ENCODE peak calls at places on chromosomes 6 and 20, in nine cellular contexts. W, E, U, X, L, J, Q, F and B are unnamed samples.

GRCh38 chr6:4179960-4180652 is 44.7 kb upstream of the ECI2 start:
- DNase-seq in W (no peak), E (no peak), U (no peak), X (no peak), L (no peak), J (no peak), Q (no peak), F (no peak), B (no peak)

GRCh38 chr6:166486536-166486880 is 100.0 kb downstream of the RAMACL start:
- DNase-seq in W (no peak), E (no peak), U (no peak), X (no peak), L (no peak), J (no peak), Q (no peak), F (no peak), B (no peak)

GRCh38 chr20:41017448-41018042 is 11.1 kb upstream of the TOP1 start:
- DNase-seq in W (peak), E (no peak), U (no peak), X (no peak), L (no peak), J (no peak), Q (no peak), F (no peak), B (no peak)

GRCh38 chr6:26065952-26066380 is 21.3 kb upstream of the HFE start:
- DNase-seq in W (peak), E (peak), U (peak), X (peak), L (peak), J (peak), Q (peak), F (no peak), B (peak)

GRCh38 chr20:20002101-20002998 is 14.8 kb upstream of the NAA20 start:
- DNase-seq in W (no peak), E (no peak), U (no peak), X (no peak), L (no peak), J (no peak), Q (no peak), F (no peak), B (no peak)

GRCh38 chr20:45987108-45987780 is 15.2 kb upstream of the ZNF335 start:
- DNase-seq in W (no peak), E (peak), U (peak), X (peak), L (peak), J (peak), Q (peak), F (no peak), B (peak)

GRCh38 chr6:1641391-1641790 is 31.7 kb downstream of the FOXC1 start:
- DNase-seq in W (no peak), E (no peak), U (no peak), X (no peak), L (no peak), J (peak), Q (no peak), F (no peak), B (no peak)

GRCh38 chr6:53666271-53666626 is 693 bp upstream of the KLHL31 start:
- DNase-seq in W (no peak), E (no peak), U (no peak), X (no peak), L (no peak), J (no peak), Q (no peak), F (no peak), B (no peak)

GRCh38 chr6:112466378-112467151 is 119.4 kb downstream of the RFPL4B start:
- DNase-seq in W (no peak), E (no peak), U (no peak), X (peak), L (no peak), J (no peak), Q (no peak), F (no peak), B (no peak)

GRCh38 chr6:159214281-159214680 is 45.1 kb downstream of the FNDC1 start:
- DNase-seq in W (no peak), E (no peak), U (no peak), X (no peak), L (no peak), J (no peak), Q (no peak), F (no peak), B (no peak)

GRCh38 chr6:53282741-53283140 is 66.0 kb downstream of the ELOVL5 start:
- DNase-seq in W (no peak), E (no peak), U (no peak), X (peak), L (no peak), J (no peak), Q (no peak), F (no peak), B (no peak)

GRCh38 chr20:16028923-16029322 is 544.3 kb downstream of the KIF16B start:
- DNase-seq in W (no peak), E (no peak), U (no peak), X (no peak), L (no peak), J (no peak), Q (no peak), F (no peak), B (no peak)

GRCh38 chr6:36627801-36628246 is 33.7 kb downstream of the SRSF3 start:
- DNase-seq in W (peak), E (peak), U (no peak), X (no peak), L (no peak), J (no peak), Q (no peak), F (peak), B (no peak)

GRCh38 chr6:148565931-148566663 is 180.7 kb upstream of the UST start:
- DNase-seq in W (peak), E (peak), U (no peak), X (peak), L (no peak), J (peak), Q (no peak), F (no peak), B (peak)

GRCh38 chr20:25000268-25000801 is 7.8 kb upstream of the APMAP start:
- DNase-seq in W (peak), E (peak), U (no peak), X (peak), L (peak), J (no peak), Q (no peak), F (no peak), B (no peak)

GRCh38 chr20:25313608-25314007 is 65.7 kb downstream of the PYGB start:
- DNase-seq in W (no peak), E (no peak), U (no peak), X (no peak), L (no peak), J (no peak), Q (no peak), F (no peak), B (no peak)

GRCh38 chr6:93124226-93124625 is 295.1 kb downstream of the EPHA7 start:
- DNase-seq in W (no peak), E (no peak), U (no peak), X (no peak), L (no peak), J (no peak), Q (no peak), F (no peak), B (no peak)

GRCh38 chr6:125219451-125219942 is 65.9 kb downstream of the TPD52L1 start:
- DNase-seq in W (no peak), E (no peak), U (no peak), X (no peak), L (no peak), J (no peak), Q (no peak), F (no peak), B (no peak)

GRCh38 chr6:45619994-45620471 is 242.3 kb upstream of the SUPT3H start:
- DNase-seq in W (no peak), E (no peak), U (no peak), X (no peak), L (no peak), J (no peak), Q (no peak), F (no peak), B (peak)

GRCh38 chr6:149544646-149545257 is 1.1 kb downstream of the PPIL4 start:
- DNase-seq in W (no peak), E (no peak), U (no peak), X (no peak), L (no peak), J (no peak), Q (no peak), F (no peak), B (no peak)

GRCh38 chr6:137013738-137014602 is 30.8 kb downstream of the IL20RA start:
- DNase-seq in W (no peak), E (no peak), U (no peak), X (peak), L (peak), J (peak), Q (no peak), F (no peak), B (no peak)

GRCh38 chr6:13454286-13455221 is 32.8 kb downstream of the GFOD1 start:
- DNase-seq in W (peak), E (peak), U (peak), X (no peak), L (no peak), J (no peak), Q (no peak), F (no peak), B (peak)
- TF ChIP-seq CTCF in W (no peak), E (peak), U (peak), X (no peak), L (no peak), J (no peak), Q (no peak), F (peak), B (no peak)

GRCh38 chr20:14336667-14337066 is 745 bp downstream of the FLRT3 start:
- DNase-seq in W (no peak), E (no peak), U (no peak), X (no peak), L (peak), J (no peak), Q (no peak), F (no peak), B (no peak)
- TF ChIP-seq CTCF in W (no peak), E (no peak), U (no peak), X (no peak), L (peak), J (no peak), Q (no peak), F (no peak), B (no peak)

GRCh38 chr6:44470106-44470446 is 82.6 kb downstream of the CDC5L start:
- DNase-seq in W (no peak), E (no peak), U (no peak), X (no peak), L (no peak), J (no peak), Q (no peak), F (no peak), B (no peak)
- TF ChIP-seq CTCF in W (no peak), E (no peak), U (no peak), X (peak), L (no peak), J (no peak), Q (peak), F (peak), B (peak)

GRCh38 chr6:33777716-33778474 is 11.0 kb downstream of the LEMD2 start:
- DNase-seq in W (no peak), E (no peak), U (no peak), X (no peak), L (no peak), J (no peak), Q (no peak), F (no peak), B (no peak)

GRCh38 chr6:33778475-33779121 is 10.3 kb downstream of the LEMD2 start:
- DNase-seq in W (no peak), E (no peak), U (no peak), X (no peak), L (no peak), J (no peak), Q (no peak), F (no peak), B (no peak)

GRCh38 chr6:33781105-33781975 is 7.6 kb downstream of the LEMD2 start:
- DNase-seq in W (no peak), E (no peak), U (no peak), X (peak), L (peak), J (peak), Q (no peak), F (no peak), B (no peak)

GRCh38 chr6:33779895-33780294 is 9.0 kb downstream of the LEMD2 start:
- DNase-seq in W (no peak), E (no peak), U (no peak), X (no peak), L (no peak), J (no peak), Q (no peak), F (no peak), B (no peak)

GRCh38 chr6:33779305-33779704 is 9.6 kb downstream of the LEMD2 start:
- DNase-seq in W (no peak), E (no peak), U (no peak), X (no peak), L (no peak), J (no peak), Q (no peak), F (no peak), B (no peak)
- TF ChIP-seq CTCF in W (no peak), E (no peak), U (no peak), X (no peak), L (no peak), J (no peak), Q (peak), F (peak), B (no peak)

GRCh38 chr6:130696806-130697205 is 130.4 kb upstream of the SMLR1 start:
- DNase-seq in W (no peak), E (no peak), U (no peak), X (peak), L (no peak), J (no peak), Q (no peak), F (no peak), B (no peak)

GRCh38 chr6:130700397-130700796 is 126.8 kb upstream of the SMLR1 start:
- DNase-seq in W (no peak), E (no peak), U (no peak), X (no peak), L (no peak), J (no peak), Q (no peak), F (no peak), B (no peak)

GRCh38 chr6:130693944-130694343 is 133.3 kb upstream of the SMLR1 start:
- DNase-seq in W (no peak), E (no peak), U (no peak), X (no peak), L (no peak), J (no peak), Q (no peak), F (no peak), B (peak)

GRCh38 chr6:130694617-130695016 is 132.6 kb upstream of the SMLR1 start:
- DNase-seq in W (no peak), E (no peak), U (no peak), X (peak), L (no peak), J (no peak), Q (no peak), F (no peak), B (no peak)

GRCh38 chr6:130697661-130698535 is 129.3 kb upstream of the SMLR1 start:
- DNase-seq in W (no peak), E (no peak), U (peak), X (peak), L (peak), J (peak), Q (peak), F (no peak), B (peak)
- TF ChIP-seq CTCF in W (peak), E (peak), U (peak), X (peak), L (peak), J (peak), Q (peak), F (peak), B (peak)

DNA sequence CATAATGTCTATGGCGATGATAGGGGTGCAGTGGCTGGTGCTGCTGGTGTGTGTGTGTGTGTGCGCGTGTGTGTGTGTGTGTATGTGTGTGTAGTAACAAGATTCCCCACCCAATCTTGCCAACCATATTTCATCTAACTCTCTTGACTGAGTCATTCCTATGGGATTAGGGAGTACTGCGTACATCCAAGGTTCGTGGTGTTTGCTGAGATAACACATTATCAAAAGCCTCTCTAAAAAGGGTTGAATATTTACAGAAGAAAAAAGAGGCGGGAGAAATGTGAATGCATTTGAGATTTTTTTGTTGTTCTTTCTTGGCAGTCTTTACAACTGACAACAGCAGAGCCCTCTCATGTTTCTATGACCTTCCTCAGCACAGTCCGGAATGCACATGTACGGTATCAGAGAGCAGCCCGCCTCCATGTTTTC is 192.3 kb downstream of the GMPR start:
- DNase-seq in W (no peak), E (no peak), U (no peak), X (no peak), L (no peak), J (no peak), Q (no peak), F (no peak), B (no peak)
- TF ChIP-seq CTCF in W (no peak), E (no peak), U (no peak), X (no peak), L (no peak), J (no peak), Q (no peak), F (no peak), B (no peak)

GRCh38 chr20:61373055-61373399 is 121.0 kb downstream of the CDH4 start:
- DNase-seq in W (no peak), E (no peak), U (no peak), X (no peak), L (no peak), J (no peak), Q (no peak), F (no peak), B (no peak)

GRCh38 chr20:61382194-61382593 is 130.1 kb downstream of the CDH4 start:
- DNase-seq in W (no peak), E (no peak), U (no peak), X (no peak), L (no peak), J (no peak), Q (no peak), F (no peak), B (no peak)

GRCh38 chr20:61373956-61374545 is 122.0 kb downstream of the CDH4 start:
- DNase-seq in W (no peak), E (no peak), U (no peak), X (no peak), L (no peak), J (no peak), Q (no peak), F (no peak), B (no peak)

GRCh38 chr20:61376541-61377231 is 124.6 kb downstream of the CDH4 start:
- DNase-seq in W (no peak), E (no peak), U (no peak), X (no peak), L (no peak), J (no peak), Q (no peak), F (no peak), B (no peak)

GRCh38 chr20:61378694-61379093 is 126.6 kb downstream of the CDH4 start:
- DNase-seq in W (no peak), E (no peak), U (no peak), X (no peak), L (no peak), J (no peak), Q (no peak), F (no peak), B (no peak)
- TF ChIP-seq CTCF in W (no peak), E (no peak), U (no peak), X (no peak), L (no peak), J (no peak), Q (no peak), F (no peak), B (no peak)